ENCODE peak calls at places on chromosome 11, in five cellular contexts. R is GM12878, B is SK-N-SH, T is H1, N is HCT116. F is an unnamed sample.

GRCh38 chr11:115008774-115009173 is 330.4 kb downstream of the NXPE2 start:
- DNase-seq in R (no peak), B (no peak), T (no peak), N (no peak), F (no peak)

GRCh38 chr11:1665313-1665712 is 31.7 kb upstream of the KRTAP5-6 start:
- DNase-seq in R (no peak), B (no peak), T (no peak), N (no peak), F (no peak)

GRCh38 chr11:69460540-69461257 is 20.8 kb upstream of the LINC01488 start:
- DNase-seq in R (no peak), B (no peak), T (no peak), N (peak; percentile 29), F (no peak)

GRCh38 chr11:2154889-2155288 is 6.1 kb downstream of the INS start:
- DNase-seq in R (no peak), B (no peak), T (no peak), N (no peak), F (no peak)

GRCh38 chr11:20031155-20032001 is 128.9 kb downstream of the DBX1 start:
- DNase-seq in R (no peak), B (no peak), T (no peak), N (no peak), F (peak; percentile 85)

GRCh38 chr11:9728058-9728457 is 64.2 kb downstream of the SWAP70 start:
- DNase-seq in R (no peak), B (no peak), T (no peak), N (no peak), F (no peak)

GRCh38 chr11:19673924-19674390 is 38.7 kb upstream of the NAV2 start:
- DNase-seq in R (no peak), B (no peak), T (no peak), N (no peak), F (no peak)

GRCh38 chr11:19164881-19165280 is 36.9 kb downstream of the CSRP3 start:
- DNase-seq in R (no peak), B (peak; percentile 34), T (no peak), N (no peak), F (no peak)

GRCh38 chr11:111723595-111723994 is 42.6 kb downstream of the PPP2R1B start:
- DNase-seq in R (no peak), B (peak; percentile 82), T (no peak), N (no peak), F (no peak)

GRCh38 chr11:129973068-129973467 is 29.6 kb downstream of the PRDM10 start:
- DNase-seq in R (no peak), B (no peak), T (no peak), N (no peak), F (no peak)

GRCh38 chr11:93890441-93891051 is 40.1 kb upstream of the VSTM5 start:
- DNase-seq in R (no peak), B (no peak), T (no peak), N (no peak), F (no peak)

GRCh38 chr11:112024178-112024777 is 930 bp upstream of the DLAT start:
- DNase-seq in R (no peak), B (no peak), T (no peak), N (no peak), F (no peak)

GRCh38 chr11:120079750-120080610 is 57.9 kb downstream of the TRIM29 start:
- DNase-seq in R (no peak), B (no peak), T (no peak), N (no peak), F (no peak)

GRCh38 chr11:111698852-111699559 is 67.2 kb downstream of the PPP2R1B start:
- DNase-seq in R (no peak), B (no peak), T (no peak), N (no peak), F (no peak)

GRCh38 chr11:134119094-134119493 is 50.2 kb downstream of the JAM3 start:
- DNase-seq in R (no peak), B (no peak), T (no peak), N (no peak), F (no peak)

GRCh38 chr11:36110698-36111410 is 167.0 kb downstream of the LDLRAD3 start:
- DNase-seq in R (no peak), B (no peak), T (no peak), N (no peak), F (no peak)

GRCh38 chr11:22331771-22332170 is 6.4 kb upstream of the SLC17A6 start:
- DNase-seq in R (no peak), B (no peak), T (no peak), N (no peak), F (no peak)

GRCh38 chr11:68665471-68665870 is 18.9 kb upstream of the GAL start:
- DNase-seq in R (no peak), B (no peak), T (no peak), N (no peak), F (no peak)

GRCh38 chr11:117107701-117108590 is 9.7 kb upstream of the SIK3 start:
- DNase-seq in R (no peak), B (no peak), T (no peak), N (no peak), F (peak; percentile 41)

GRCh38 chr11:74255741-74256369 is 55.6 kb downstream of the P4HA3 start:
- DNase-seq in R (no peak), B (peak; percentile 73), T (peak; percentile 17), N (peak; percentile 29), F (peak; percentile 76)

GRCh38 chr11:6735306-6735705 is 36.5 kb downstream of the OR2AG2 start:
- DNase-seq in R (no peak), B (no peak), T (no peak), N (no peak), F (no peak)

GRCh38 chr11:15967166-15967565 is 389.2 kb downstream of the SOX6 start:
- DNase-seq in R (no peak), B (no peak), T (no peak), N (no peak), F (no peak)

GRCh38 chr11:15968461-15969130 is 387.8 kb downstream of the SOX6 start:
- DNase-seq in R (no peak), B (no peak), T (no peak), N (no peak), F (no peak)

GRCh38 chr11:15967966-15968365 is 388.4 kb downstream of the SOX6 start:
- DNase-seq in R (no peak), B (no peak), T (no peak), N (no peak), F (no peak)

GRCh38 chr11:15963266-15963665 is 393.1 kb downstream of the SOX6 start:
- DNase-seq in R (no peak), B (no peak), T (no peak), N (no peak), F (no peak)

DNA sequence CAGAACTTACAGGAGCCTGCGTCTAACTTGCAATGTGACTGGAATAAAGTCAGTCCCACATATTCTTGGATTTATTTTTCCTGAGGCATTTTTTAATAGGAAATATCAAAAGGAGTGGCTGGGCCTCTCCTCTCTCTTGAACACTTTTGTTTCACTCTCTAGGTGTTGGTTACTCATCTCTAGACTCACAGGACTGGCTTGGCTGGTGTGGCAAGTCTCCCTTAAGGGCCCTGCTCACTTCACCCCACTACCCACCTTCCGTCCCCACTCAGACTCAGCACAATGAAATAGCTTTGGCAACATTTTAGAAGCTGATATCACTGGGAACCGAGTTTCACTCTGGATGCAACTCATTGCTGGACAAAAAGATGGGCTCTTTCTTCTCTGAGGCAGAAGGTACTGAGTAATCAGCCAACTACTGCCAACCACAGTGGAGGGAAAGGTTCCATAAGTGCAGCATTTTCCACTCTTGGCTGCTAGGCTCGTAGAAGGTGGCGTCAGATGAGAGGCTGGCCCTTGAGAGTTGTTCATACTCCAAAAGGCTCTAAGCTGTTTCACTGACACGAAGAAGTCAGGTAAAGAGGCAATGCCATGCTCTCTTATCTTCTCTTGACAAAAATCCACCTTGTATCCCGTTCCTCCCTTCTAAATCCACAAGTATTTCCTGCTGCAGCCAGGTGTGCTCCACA is 390.6 kb downstream of the SOX6 start:
- DNase-seq in R (no peak), B (no peak), T (no peak), N (no peak), F (peak; percentile 22)
- TF ChIP-seq JUND in R (no peak), B (no peak), T (no peak), N (no peak), F (no peak)

DNA sequence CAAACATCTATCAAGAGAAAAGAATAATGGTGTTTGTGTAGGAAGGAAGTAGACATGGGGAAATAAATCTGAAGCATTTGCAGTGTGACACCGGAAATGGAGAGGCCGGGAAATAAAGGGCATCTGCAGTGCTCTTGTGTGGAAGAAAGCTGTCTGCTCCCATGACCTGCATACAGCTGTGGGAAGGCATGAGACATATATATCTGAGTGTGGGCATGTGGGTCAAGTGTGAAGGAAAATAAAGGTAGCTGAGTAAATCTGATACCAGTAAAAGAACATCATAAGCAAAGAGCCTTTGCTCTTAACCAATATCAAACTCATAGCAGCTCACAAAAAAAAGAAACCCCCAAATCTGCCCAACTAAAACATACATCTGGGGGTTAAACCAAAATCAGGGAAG is 72.1 kb upstream of the OR5AK2 start:
- DNase-seq in R (no peak), B (no peak), T (no peak), N (no peak), F (no peak)
- TF ChIP-seq JUND in R (no peak), B (no peak), T (no peak), N (no peak), F (no peak)

GRCh38 chr11:118111744-118112035 is 24.9 kb upstream of the SMIM35 start:
- DNase-seq in R (no peak), B (no peak), T (no peak), N (no peak), F (no peak)

GRCh38 chr11:118108513-118108912 is 21.8 kb upstream of the SMIM35 start:
- DNase-seq in R (no peak), B (no peak), T (no peak), N (no peak), F (no peak)

GRCh38 chr11:118111019-118111743 is 24.4 kb upstream of the SMIM35 start:
- DNase-seq in R (no peak), B (no peak), T (no peak), N (no peak), F (no peak)

GRCh38 chr11:118106789-118107335 is 20.1 kb upstream of the SMIM35 start:
- DNase-seq in R (no peak), B (no peak), T (no peak), N (no peak), F (no peak)

DNA sequence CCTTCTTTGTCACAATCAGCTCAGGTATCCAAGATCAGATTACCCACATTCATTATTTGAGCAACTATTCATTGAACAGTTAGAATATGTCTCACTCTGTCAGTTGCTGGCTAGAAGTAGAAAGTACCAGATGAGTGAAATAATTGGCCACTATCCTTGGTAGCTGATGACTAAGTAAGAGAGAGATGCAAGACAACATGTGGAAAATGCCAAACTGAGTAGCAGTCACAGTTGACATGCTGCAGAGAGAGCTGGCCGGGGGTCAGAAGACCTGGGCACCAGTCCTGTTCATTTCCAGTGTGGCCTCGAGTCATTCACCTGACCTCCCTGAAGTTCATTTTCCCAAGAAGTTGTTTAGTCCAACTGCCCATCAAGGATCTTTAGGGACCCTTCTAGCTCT is 22.5 kb upstream of the SMIM35 start:
- DNase-seq in R (no peak), B (no peak), T (no peak), N (no peak), F (no peak)
- TF ChIP-seq JUND in R (no peak), B (no peak), T (no peak), N (no peak), F (no peak)

GRCh38 chr11:86793307-86793706 is 7.0 kb upstream of the PRSS23 start:
- DNase-seq in R (no peak), B (no peak), T (no peak), N (no peak), F (no peak)

GRCh38 chr11:86797133-86797532 is 3.2 kb upstream of the PRSS23 start:
- DNase-seq in R (no peak), B (no peak), T (no peak), N (no peak), F (no peak)

GRCh38 chr11:86798988-86799387 is 1.4 kb upstream of the PRSS23 start:
- DNase-seq in R (no peak), B (no peak), T (no peak), N (no peak), F (no peak)

GRCh38 chr11:86799680-86800075 is 664 bp upstream of the PRSS23 start:
- DNase-seq in R (no peak), B (peak; percentile 40), T (no peak), N (no peak), F (no peak)

GRCh38 chr11:86795962-86796361 is 4.4 kb upstream of the PRSS23 start:
- DNase-seq in R (no peak), B (no peak), T (no peak), N (no peak), F (peak; percentile 33)
- TF ChIP-seq JUND in R (no peak), B (no peak), T (no peak), N (no peak), F (no peak)

F was measured in T47D.